ENCODE peak calls at places on chromosomes 5 and 9, in seven cellular contexts. One of them, this sample, is unnamed.

GRCh38 chr5:126536874-126537273 is 58.1 kb downstream of the ALDH7A1 start:
- DNase-seq in mammary epithelial cell: no peak
- DNase-seq in mucosa of descending colon: no peak
- DNase-seq in fibroblast of lung: no peak
- DNase-seq in upper lobe of right lung: no peak
- DNase-seq in hepatocyte: no peak
- DNase-seq in RWPE2: no peak
- DNase-seq in this sample: no peak

GRCh38 chr9:116168231-116168630 is 14.6 kb downstream of the PAPPA start:
- DNase-seq in mammary epithelial cell: no peak
- DNase-seq in mucosa of descending colon: no peak
- DNase-seq in fibroblast of lung: no peak
- DNase-seq in upper lobe of right lung: no peak
- DNase-seq in hepatocyte: no peak
- DNase-seq in RWPE2: no peak
- DNase-seq in this sample: no peak

GRCh38 chr5:121675932-121676331 is 175.8 kb upstream of the FTMT start:
- DNase-seq in mammary epithelial cell: no peak
- DNase-seq in mucosa of descending colon: no peak
- DNase-seq in fibroblast of lung: no peak
- DNase-seq in upper lobe of right lung: no peak
- DNase-seq in hepatocyte: no peak
- DNase-seq in RWPE2: no peak
- DNase-seq in this sample: no peak

GRCh38 chr5:126471875-126472537 is 48.8 kb downstream of the GRAMD2B start:
- DNase-seq in mammary epithelial cell: peak; percentile 86
- DNase-seq in mucosa of descending colon: no peak
- DNase-seq in fibroblast of lung: peak; percentile 84
- DNase-seq in upper lobe of right lung: no peak
- DNase-seq in hepatocyte: peak; percentile 44
- DNase-seq in RWPE2: no peak
- DNase-seq in this sample: peak; percentile 53

GRCh38 chr9:2628926-2629325 is 7.3 kb downstream of the VLDLR start:
- DNase-seq in mammary epithelial cell: no peak
- DNase-seq in mucosa of descending colon: no peak
- DNase-seq in fibroblast of lung: no peak
- DNase-seq in upper lobe of right lung: no peak
- DNase-seq in hepatocyte: no peak
- DNase-seq in RWPE2: no peak
- DNase-seq in this sample: no peak

GRCh38 chr5:163529698-163530097 is 24.3 kb downstream of the MAT2B start:
- DNase-seq in mammary epithelial cell: no peak
- DNase-seq in mucosa of descending colon: no peak
- DNase-seq in fibroblast of lung: no peak
- DNase-seq in upper lobe of right lung: no peak
- DNase-seq in hepatocyte: no peak
- DNase-seq in RWPE2: no peak
- DNase-seq in this sample: no peak

GRCh38 chr9:38694676-38695075 is 25.3 kb downstream of the FAM240B start:
- DNase-seq in mammary epithelial cell: no peak
- DNase-seq in mucosa of descending colon: no peak
- DNase-seq in fibroblast of lung: no peak
- DNase-seq in upper lobe of right lung: no peak
- DNase-seq in hepatocyte: no peak
- DNase-seq in RWPE2: no peak
- DNase-seq in this sample: no peak

GRCh38 chr5:141883184-141883947 is 5.2 kb upstream of the PCDH1 start:
- DNase-seq in mammary epithelial cell: peak; percentile 28
- DNase-seq in mucosa of descending colon: peak; percentile 58
- DNase-seq in fibroblast of lung: no peak
- DNase-seq in upper lobe of right lung: peak; percentile 75
- DNase-seq in hepatocyte: peak; percentile 70
- DNase-seq in RWPE2: no peak
- DNase-seq in this sample: no peak

GRCh38 chr9:126695186-126696090 is 81.7 kb downstream of the LMX1B start:
- DNase-seq in mammary epithelial cell: no peak
- DNase-seq in mucosa of descending colon: no peak
- DNase-seq in fibroblast of lung: no peak
- DNase-seq in upper lobe of right lung: peak; percentile 50
- DNase-seq in hepatocyte: no peak
- DNase-seq in RWPE2: peak; percentile 41
- DNase-seq in this sample: no peak

GRCh38 chr5:5497132-5497748 is 74.8 kb downstream of the ICE1 start:
- DNase-seq in mammary epithelial cell: peak; percentile 20
- DNase-seq in mucosa of descending colon: peak; percentile 43
- DNase-seq in fibroblast of lung: peak; percentile 48
- DNase-seq in upper lobe of right lung: peak; percentile 74
- DNase-seq in hepatocyte: peak; percentile 80
- DNase-seq in RWPE2: no peak
- DNase-seq in this sample: peak; percentile 26

GRCh38 chr9:95572370-95573151 is 55.8 kb upstream of the PTCH1 start:
- DNase-seq in mammary epithelial cell: no peak
- DNase-seq in mucosa of descending colon: no peak
- DNase-seq in fibroblast of lung: peak; percentile 10
- DNase-seq in upper lobe of right lung: no peak
- DNase-seq in hepatocyte: no peak
- DNase-seq in RWPE2: no peak
- DNase-seq in this sample: no peak

GRCh38 chr9:123724211-123724831 is 205.6 kb downstream of the DENND1A start:
- DNase-seq in mammary epithelial cell: peak; percentile 6
- DNase-seq in mucosa of descending colon: peak; percentile 23
- DNase-seq in fibroblast of lung: peak; percentile 44
- DNase-seq in upper lobe of right lung: no peak
- DNase-seq in hepatocyte: peak; percentile 13
- DNase-seq in RWPE2: no peak
- DNase-seq in this sample: no peak

GRCh38 chr9:135761845-135762168 is 59.8 kb downstream of the KCNT1 start:
- DNase-seq in mammary epithelial cell: no peak
- DNase-seq in mucosa of descending colon: no peak
- DNase-seq in fibroblast of lung: no peak
- DNase-seq in upper lobe of right lung: no peak
- DNase-seq in hepatocyte: no peak
- DNase-seq in RWPE2: no peak
- DNase-seq in this sample: no peak

GRCh38 chr9:110197330-110198187 is 10.4 kb downstream of the C9orf152 start:
- DNase-seq in mammary epithelial cell: no peak
- DNase-seq in mucosa of descending colon: peak; percentile 60
- DNase-seq in fibroblast of lung: no peak
- DNase-seq in upper lobe of right lung: no peak
- DNase-seq in hepatocyte: no peak
- DNase-seq in RWPE2: no peak
- DNase-seq in this sample: no peak

GRCh38 chr9:98906273-98907040 is 37.2 kb upstream of the COL15A1 start:
- DNase-seq in mammary epithelial cell: no peak
- DNase-seq in mucosa of descending colon: no peak
- DNase-seq in fibroblast of lung: peak; percentile 36
- DNase-seq in upper lobe of right lung: no peak
- DNase-seq in hepatocyte: peak; percentile 48
- DNase-seq in RWPE2: no peak
- DNase-seq in this sample: no peak

GRCh38 chr5:88539642-88540476 is 271.2 kb upstream of the TMEM161B start:
- DNase-seq in mammary epithelial cell: no peak
- DNase-seq in mucosa of descending colon: no peak
- DNase-seq in fibroblast of lung: peak; percentile 11
- DNase-seq in upper lobe of right lung: no peak
- DNase-seq in hepatocyte: no peak
- DNase-seq in RWPE2: no peak
- DNase-seq in this sample: no peak

GRCh38 chr5:122780296-122780695 is 5.4 kb downstream of the SNX2 start:
- DNase-seq in mammary epithelial cell: no peak
- DNase-seq in mucosa of descending colon: no peak
- DNase-seq in fibroblast of lung: no peak
- DNase-seq in upper lobe of right lung: no peak
- DNase-seq in hepatocyte: no peak
- DNase-seq in RWPE2: no peak
- DNase-seq in this sample: no peak

GRCh38 chr5:134370306-134370870 is 981 bp upstream of the UBE2B start:
- DNase-seq in mammary epithelial cell: peak; percentile 17
- DNase-seq in mucosa of descending colon: peak; percentile 21
- DNase-seq in fibroblast of lung: no peak
- DNase-seq in upper lobe of right lung: no peak
- DNase-seq in hepatocyte: no peak
- DNase-seq in RWPE2: no peak
- DNase-seq in this sample: no peak

GRCh38 chr9:121634329-121634784 is 17.1 kb upstream of the DAB2IP start:
- DNase-seq in mammary epithelial cell: no peak
- DNase-seq in mucosa of descending colon: peak; percentile 37
- DNase-seq in fibroblast of lung: no peak
- DNase-seq in upper lobe of right lung: no peak
- DNase-seq in hepatocyte: no peak
- DNase-seq in RWPE2: no peak
- DNase-seq in this sample: no peak

GRCh38 chr5:59768204-59769040 is 125.1 kb downstream of the PDE4D start:
- DNase-seq in mammary epithelial cell: peak; percentile 81
- DNase-seq in mucosa of descending colon: peak; percentile 83
- DNase-seq in fibroblast of lung: peak; percentile 88
- DNase-seq in upper lobe of right lung: peak; percentile 71
- DNase-seq in hepatocyte: peak; percentile 85
- DNase-seq in RWPE2: peak; percentile 81
- DNase-seq in this sample: peak; percentile 86

GRCh38 chr5:172638209-172638768 is 2.8 kb upstream of the NEURL1B start:
- DNase-seq in mammary epithelial cell: no peak
- DNase-seq in mucosa of descending colon: no peak
- DNase-seq in fibroblast of lung: no peak
- DNase-seq in upper lobe of right lung: no peak
- DNase-seq in hepatocyte: no peak
- DNase-seq in RWPE2: peak; percentile 26
- DNase-seq in this sample: no peak

GRCh38 chr5:67015577-67016290 is 180.9 kb downstream of the CD180 start:
- DNase-seq in mammary epithelial cell: peak; percentile 91
- DNase-seq in mucosa of descending colon: no peak
- DNase-seq in fibroblast of lung: peak; percentile 91
- DNase-seq in upper lobe of right lung: no peak
- DNase-seq in hepatocyte: peak; percentile 19
- DNase-seq in RWPE2: no peak
- DNase-seq in this sample: no peak

GRCh38 chr9:16545639-16546038 is 324.8 kb downstream of the BNC2 start:
- DNase-seq in mammary epithelial cell: no peak
- DNase-seq in mucosa of descending colon: no peak
- DNase-seq in fibroblast of lung: no peak
- DNase-seq in upper lobe of right lung: no peak
- DNase-seq in hepatocyte: no peak
- DNase-seq in RWPE2: no peak
- DNase-seq in this sample: no peak

GRCh38 chr5:174235993-174236528 is 190.6 kb downstream of the NSG2 start:
- DNase-seq in mammary epithelial cell: no peak
- DNase-seq in mucosa of descending colon: no peak
- DNase-seq in fibroblast of lung: no peak
- DNase-seq in upper lobe of right lung: no peak
- DNase-seq in hepatocyte: no peak
- DNase-seq in RWPE2: no peak
- DNase-seq in this sample: no peak

GRCh38 chr5:320524-321232 is 836 bp upstream of the AHRR start:
- DNase-seq in mammary epithelial cell: no peak
- DNase-seq in mucosa of descending colon: no peak
- DNase-seq in fibroblast of lung: no peak
- DNase-seq in upper lobe of right lung: peak; percentile 65
- DNase-seq in hepatocyte: no peak
- DNase-seq in RWPE2: peak; percentile 70
- DNase-seq in this sample: no peak
- H3K4me3 ChIP-seq in mammary epithelial cell: peak overlapping the region; percentile 57
- H3K4me3 ChIP-seq in mucosa of descending colon: no peak overlapping the region
- H3K4me3 ChIP-seq in fibroblast of lung: peak overlapping the region; percentile 86
- H3K4me3 ChIP-seq in upper lobe of right lung: peak overlapping the region; percentile 62
- H3K4me3 ChIP-seq in hepatocyte: peak overlapping the region; percentile 94
- H3K4me3 ChIP-seq in RWPE2: peak overlapping the region; percentile 44
- H3K4me3 ChIP-seq in this sample: peak overlapping the region; percentile 54

DNA sequence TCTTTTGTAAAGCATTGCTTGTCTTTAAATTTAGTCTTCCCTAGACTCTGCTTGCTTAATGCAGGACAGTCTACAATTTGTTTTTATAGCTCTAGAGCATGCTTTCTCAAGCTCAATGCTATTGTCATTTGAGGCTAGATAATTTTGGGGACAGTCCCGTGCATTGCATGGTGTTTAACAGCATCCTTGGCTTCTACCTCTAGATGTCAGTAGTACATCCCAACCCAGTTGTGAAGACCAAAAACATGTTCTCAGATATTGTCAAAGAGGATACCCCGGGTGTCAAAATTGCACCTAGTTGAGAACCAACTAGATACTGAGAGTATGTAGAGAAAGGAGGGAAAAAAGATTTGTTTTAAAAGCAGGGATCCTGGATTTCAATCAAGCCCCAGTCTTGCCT is 277.5 kb downstream of the CEMIP2 start:
- DNase-seq in mammary epithelial cell: peak; percentile 12
- DNase-seq in mucosa of descending colon: no peak
- DNase-seq in fibroblast of lung: no peak
- DNase-seq in upper lobe of right lung: no peak
- DNase-seq in hepatocyte: no peak
- DNase-seq in RWPE2: no peak
- DNase-seq in this sample: no peak
- TF ChIP-seq CTCF in mammary epithelial cell: peak; percentile 70
- TF ChIP-seq CTCF in mucosa of descending colon: no peak
- TF ChIP-seq CTCF in fibroblast of lung: peak; percentile 15
- TF ChIP-seq CTCF in upper lobe of right lung: peak; percentile 17
- TF ChIP-seq CTCF in hepatocyte: peak; percentile 33
- TF ChIP-seq CTCF in RWPE2: peak; percentile 60
- TF ChIP-seq CTCF in this sample: no peak

GRCh38 chr9:130898552-130898852 is 1.9 kb upstream of the QRFP start:
- DNase-seq in mammary epithelial cell: no peak
- DNase-seq in mucosa of descending colon: peak; percentile 44
- DNase-seq in fibroblast of lung: no peak
- DNase-seq in upper lobe of right lung: no peak
- DNase-seq in hepatocyte: no peak
- DNase-seq in RWPE2: no peak
- DNase-seq in this sample: no peak
- H3K4me3 ChIP-seq in mammary epithelial cell: no peak overlapping the region
- H3K4me3 ChIP-seq in mucosa of descending colon: no peak overlapping the region
- H3K4me3 ChIP-seq in fibroblast of lung: no peak overlapping the region
- H3K4me3 ChIP-seq in upper lobe of right lung: no peak overlapping the region
- H3K4me3 ChIP-seq in hepatocyte: no peak overlapping the region
- H3K4me3 ChIP-seq in RWPE2: no peak overlapping the region
- H3K4me3 ChIP-seq in this sample: no peak overlapping the region

DNA sequence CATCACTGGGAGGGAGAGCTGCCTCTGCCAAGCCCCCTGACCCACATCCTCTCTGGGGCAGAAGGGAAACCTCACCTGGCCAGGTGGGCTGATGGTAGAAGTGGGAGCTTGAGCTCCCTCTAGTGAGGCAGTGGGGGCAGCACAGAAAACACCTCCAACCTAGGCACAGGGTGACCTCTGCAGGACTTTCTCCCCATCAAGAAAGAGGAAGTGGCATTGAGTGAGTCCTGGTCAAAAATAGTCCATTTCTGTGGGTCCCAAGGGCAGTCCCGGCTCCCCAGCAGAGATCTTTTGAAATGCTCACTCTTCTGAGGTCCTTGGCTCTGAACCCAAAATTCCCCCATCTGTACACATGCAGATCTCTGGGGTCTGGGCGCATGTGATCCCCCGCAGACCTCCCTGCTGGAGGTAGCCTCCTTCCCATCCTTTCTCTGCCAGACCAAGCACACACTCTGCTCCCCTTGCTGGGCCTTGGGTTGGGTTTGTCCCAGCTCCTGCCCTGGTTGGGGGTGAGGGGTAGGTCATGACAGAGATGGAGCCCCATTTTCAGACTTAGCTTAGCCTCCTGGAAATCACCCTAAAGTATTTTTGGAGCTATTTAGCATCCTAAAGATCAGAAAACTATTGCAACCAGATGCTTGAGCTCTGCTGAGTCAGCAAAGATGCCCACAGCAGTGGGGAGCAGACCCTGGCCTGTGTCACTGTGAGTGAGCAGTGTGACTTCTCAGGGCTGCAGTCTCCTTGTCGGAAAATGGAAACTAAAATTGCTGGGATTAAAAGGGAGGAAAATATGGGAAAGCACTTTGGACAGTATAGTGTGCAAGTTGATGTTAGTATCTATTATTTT is 41.6 kb upstream of the LCP2 start:
- DNase-seq in mammary epithelial cell: no peak
- DNase-seq in mucosa of descending colon: peak; percentile 38
- DNase-seq in fibroblast of lung: no peak
- DNase-seq in upper lobe of right lung: no peak
- DNase-seq in hepatocyte: no peak
- DNase-seq in RWPE2: no peak
- DNase-seq in this sample: no peak
- TF ChIP-seq CTCF in mammary epithelial cell: peak; percentile 54
- TF ChIP-seq CTCF in mucosa of descending colon: no peak
- TF ChIP-seq CTCF in fibroblast of lung: no peak
- TF ChIP-seq CTCF in upper lobe of right lung: peak; percentile 64
- TF ChIP-seq CTCF in hepatocyte: peak; percentile 32
- TF ChIP-seq CTCF in RWPE2: peak; percentile 36
- TF ChIP-seq CTCF in this sample: no peak

This sample was measured in astrocyte of the cerebellum.